ENCODE peak calls at places on chromosomes 4 and X, in seven cellular contexts. X is foreskin fibroblast, C is GM20000, I is thyroid gland, K is uterus, J is WTC11, E is stomach. U is an unnamed sample.

GRCh38 chrX:136725446-136726104 is 55.2 kb downstream of the ARHGEF6 start:
- DNase-seq in X (peak), C (no peak), I (no peak), K (peak), J (no peak), E (no peak), U (no peak)

GRCh38 chrX:130552444-130553073 is 150.8 kb downstream of the RBMX2 start:
- DNase-seq in X (no peak), C (peak), I (peak), K (no peak), J (no peak), E (no peak), U (no peak)

GRCh38 chr4:87363552-87363951 is 27.4 kb downstream of the HSD17B11 start:
- DNase-seq in X (no peak), C (no peak), I (no peak), K (no peak), J (no peak), E (no peak), U (no peak)

GRCh38 chrX:31374786-31375185 is 302.9 kb upstream of the FTHL17 start:
- DNase-seq in X (no peak), C (no peak), I (no peak), K (no peak), J (peak), E (no peak), U (no peak)

GRCh38 chrX:41108007-41108683 is 22.9 kb downstream of the USP9X start:
- DNase-seq in X (no peak), C (no peak), I (no peak), K (no peak), J (no peak), E (no peak), U (no peak)

GRCh38 chr4:110107868-110108267 is 90.5 kb downstream of the ELOVL6 start:
- DNase-seq in X (no peak), C (no peak), I (no peak), K (no peak), J (no peak), E (no peak), U (no peak)

GRCh38 chrX:153984351-153985178 is 12.0 kb downstream of the TMEM187 start:
- DNase-seq in X (no peak), C (peak), I (peak), K (no peak), J (no peak), E (no peak), U (no peak)

GRCh38 chrX:11367609-11368430 is 74.6 kb downstream of the AMELX start:
- DNase-seq in X (peak), C (no peak), I (no peak), K (no peak), J (no peak), E (no peak), U (no peak)

GRCh38 chrX:41718481-41719245 is 5.3 kb upstream of the GPR82 start:
- DNase-seq in X (no peak), C (no peak), I (no peak), K (no peak), J (peak), E (no peak), U (no peak)

GRCh38 chr4:110165382-110166285 is 32.8 kb downstream of the ELOVL6 start:
- DNase-seq in X (peak), C (peak), I (no peak), K (no peak), J (no peak), E (no peak), U (peak)

GRCh38 chr4:186669159-186669720 is 54.4 kb downstream of the FAT1 start:
- DNase-seq in X (peak), C (no peak), I (no peak), K (no peak), J (peak), E (no peak), U (no peak)

GRCh38 chr4:3213101-3213416 is 35.9 kb upstream of the MSANTD1 start:
- DNase-seq in X (no peak), C (no peak), I (no peak), K (no peak), J (no peak), E (no peak), U (no peak)

GRCh38 chrX:126820700-126821420 is 1.3 kb downstream of the PRR32 start:
- DNase-seq in X (no peak), C (no peak), I (no peak), K (no peak), J (peak), E (no peak), U (no peak)

GRCh38 chr4:17468638-17469221 is 43.2 kb downstream of the QDPR start:
- DNase-seq in X (peak), C (no peak), I (peak), K (no peak), J (peak), E (no peak), U (peak)

GRCh38 chr4:156377036-156377700 is 423.5 kb upstream of the CTSO start:
- DNase-seq in X (peak), C (no peak), I (no peak), K (no peak), J (no peak), E (no peak), U (no peak)

GRCh38 chr4:124337874-124338273 is 374.7 kb downstream of the ANKRD50 start:
- DNase-seq in X (peak), C (no peak), I (peak), K (peak), J (no peak), E (no peak), U (no peak)

GRCh38 chr4:26916195-26916594 is 55.6 kb downstream of the STIM2 start:
- DNase-seq in X (peak), C (no peak), I (no peak), K (no peak), J (no peak), E (no peak), U (no peak)

GRCh38 chrX:56920338-56920997 is 74.9 kb downstream of the SPIN3 start:
- DNase-seq in X (no peak), C (no peak), I (no peak), K (no peak), J (no peak), E (no peak), U (no peak)

GRCh38 chr4:75036046-75036445 is 103.1 kb downstream of the PARM1 start:
- DNase-seq in X (no peak), C (no peak), I (no peak), K (no peak), J (no peak), E (no peak), U (no peak)

GRCh38 chr4:89492476-89493110 is 185.0 kb upstream of the GPRIN3 start:
- DNase-seq in X (peak), C (no peak), I (no peak), K (no peak), J (no peak), E (no peak), U (no peak)

GRCh38 chrX:132171478-132171877 is 43.7 kb upstream of the FRMD7 start:
- DNase-seq in X (no peak), C (no peak), I (no peak), K (no peak), J (no peak), E (no peak), U (no peak)
- TF ChIP-seq CTCF in X (no peak), C (no peak), I (no peak), K (no peak), J (no peak), E (no peak), U (no peak)

DNA sequence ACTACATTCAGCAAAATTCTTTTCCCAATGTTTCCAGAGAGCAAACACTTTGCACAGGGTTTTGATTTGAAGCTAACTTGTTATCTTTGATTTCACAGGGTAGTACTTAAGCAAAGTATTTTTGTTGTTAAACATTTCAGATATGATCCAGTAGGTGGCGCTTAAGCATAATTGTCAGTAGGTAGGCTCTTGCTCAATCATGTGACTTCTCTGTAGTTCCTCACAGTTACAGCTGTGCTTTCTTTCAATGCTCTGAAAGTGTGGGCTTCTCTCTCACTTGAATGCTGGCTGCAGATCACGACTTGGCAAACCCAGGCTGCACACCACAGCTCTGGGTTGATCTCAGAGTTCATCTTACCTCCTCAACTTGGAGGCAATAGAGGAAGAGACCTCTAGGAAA is 1016.5 kb downstream of the SH3BGRL start:
- DNase-seq in X (no peak), C (peak), I (no peak), K (no peak), J (no peak), E (no peak), U (no peak)
- TF ChIP-seq CTCF in X (no peak), C (no peak), I (peak), K (peak), J (peak), E (no peak), U (peak)

GRCh38 chr4:153465583-153465921 is 608 bp upstream of the TMEM131L start:
- DNase-seq in X (peak), C (peak), I (peak), K (no peak), J (peak), E (peak), U (peak)
- TF ChIP-seq CTCF in X (peak), C (no peak), I (peak), K (peak), J (no peak), E (no peak), U (no peak)

GRCh38 chr4:48905363-48906015 is 1.1 kb downstream of the OCIAD2 start:
- DNase-seq in X (peak), C (no peak), I (no peak), K (no peak), J (no peak), E (peak), U (peak)
- TF ChIP-seq CTCF in X (no peak), C (no peak), I (no peak), K (no peak), J (no peak), E (no peak), U (no peak)

GRCh38 chr4:129804458-129804981 is 708.6 kb downstream of the C4orf33 start:
- DNase-seq in X (no peak), C (no peak), I (no peak), K (no peak), J (no peak), E (no peak), U (no peak)
- TF ChIP-seq CTCF in X (no peak), C (no peak), I (no peak), K (no peak), J (no peak), E (no peak), U (no peak)

GRCh38 chrX:68647156-68647957 is at the start of gene STARD8:
- DNase-seq in X (peak), C (no peak), I (peak), K (peak), J (peak), E (peak), U (peak)
- TF ChIP-seq CTCF in X (no peak), C (no peak), I (no peak), K (peak), J (no peak), E (no peak), U (no peak)